ENCODE peak calls at places on chromosome 6, in six cellular contexts. N is tibial nerve, I is A549, H is right lobe of liver, B is endothelial cell of umbilical vein, F is breast epithelium. L is an unnamed sample.

GRCh38 chr6:56764081-56764566 is 121.4 kb upstream of the DST start:
- DNase-seq in N (no peak), I (peak), H (no peak), B (peak), F (no peak), L (no peak)

GRCh38 chr6:83517500-83517899 is 5.2 kb downstream of the PRSS35 start:
- DNase-seq in N (no peak), I (no peak), H (no peak), B (no peak), F (no peak), L (no peak)

GRCh38 chr6:20203561-20204528 is 8.4 kb downstream of the MBOAT1 start:
- DNase-seq in N (no peak), I (no peak), H (no peak), B (no peak), F (no peak), L (no peak)

GRCh38 chr6:73511796-73512195 is 9.0 kb downstream of the EEF1A1 start:
- DNase-seq in N (no peak), I (no peak), H (no peak), B (peak), F (no peak), L (no peak)

GRCh38 chr6:68333444-68333843 is 301.6 kb upstream of the ADGRB3 start:
- DNase-seq in N (no peak), I (no peak), H (no peak), B (no peak), F (no peak), L (no peak)

GRCh38 chr6:75308250-75308988 is 23.8 kb upstream of the TMEM30A start:
- DNase-seq in N (no peak), I (no peak), H (no peak), B (no peak), F (no peak), L (no peak)

GRCh38 chr6:32047855-32048766 is 9.9 kb downstream of the CYP21A2 start:
- DNase-seq in N (peak), I (peak), H (peak), B (peak), F (peak), L (peak)

GRCh38 chr6:132763269-132763668 is 5.6 kb upstream of the VNN2 start:
- DNase-seq in N (no peak), I (no peak), H (no peak), B (no peak), F (no peak), L (no peak)

GRCh38 chr6:132749111-132749510 is 8.6 kb downstream of the VNN2 start:
- DNase-seq in N (peak), I (no peak), H (no peak), B (no peak), F (no peak), L (no peak)

GRCh38 chr6:14731638-14732037 is 514.2 kb upstream of the JARID2 start:
- DNase-seq in N (no peak), I (no peak), H (no peak), B (no peak), F (no peak), L (no peak)

GRCh38 chr6:149045404-149045803 is 272.1 kb upstream of the TAB2 start:
- DNase-seq in N (no peak), I (no peak), H (no peak), B (no peak), F (no peak), L (no peak)

GRCh38 chr6:116349216-116349615 is 21.5 kb upstream of the DSE start:
- DNase-seq in N (no peak), I (no peak), H (no peak), B (no peak), F (no peak), L (no peak)

GRCh38 chr6:111521497-111522275 is 38.7 kb upstream of the REV3L start:
- DNase-seq in N (no peak), I (no peak), H (no peak), B (no peak), F (no peak), L (no peak)

GRCh38 chr6:149443411-149444181 is 41.2 kb downstream of the ZC3H12D start:
- DNase-seq in N (no peak), I (no peak), H (no peak), B (no peak), F (no peak), L (no peak)

GRCh38 chr6:18080544-18080943 is 41.9 kb downstream of the NHLRC1 start:
- DNase-seq in N (no peak), I (no peak), H (no peak), B (no peak), F (no peak), L (no peak)

GRCh38 chr6:32436995-32437836 is 2.5 kb upstream of the HLA-DRA start:
- DNase-seq in N (no peak), I (no peak), H (no peak), B (peak), F (no peak), L (no peak)

GRCh38 chr6:14448246-14448645 is 330.7 kb downstream of the CD83 start:
- DNase-seq in N (no peak), I (no peak), H (no peak), B (no peak), F (no peak), L (no peak)

GRCh38 chr6:106143582-106144139 is 57.5 kb downstream of the PRDM1 start:
- DNase-seq in N (no peak), I (no peak), H (no peak), B (no peak), F (no peak), L (no peak)

GRCh38 chr6:18632670-18633410 is 245.7 kb downstream of the RNF144B start:
- DNase-seq in N (no peak), I (no peak), H (no peak), B (peak), F (no peak), L (no peak)

GRCh38 chr6:33827546-33828451 is 24.0 kb upstream of the MLN start:
- DNase-seq in N (no peak), I (no peak), H (no peak), B (no peak), F (no peak), L (no peak)

GRCh38 chr6:113980937-113981554 is 10.1 kb upstream of the HDAC2 start:
- DNase-seq in N (no peak), I (peak), H (no peak), B (peak), F (no peak), L (no peak)

GRCh38 chr6:5337573-5337972 is 76.3 kb downstream of the FARS2 start:
- DNase-seq in N (no peak), I (no peak), H (no peak), B (peak), F (no peak), L (no peak)

GRCh38 chr6:83824831-83825230 is 28.3 kb upstream of the RIPPLY2 start:
- DNase-seq in N (no peak), I (no peak), H (no peak), B (peak), F (no peak), L (no peak)

GRCh38 chr6:91669154-91669903 is 1082.5 kb upstream of the MAP3K7 start:
- DNase-seq in N (no peak), I (no peak), H (no peak), B (no peak), F (no peak), L (no peak)

GRCh38 chr6:53544050-53544499 is 826 bp downstream of the GCLC start:
- DNase-seq in N (no peak), I (no peak), H (no peak), B (no peak), F (no peak), L (no peak)

GRCh38 chr6:166166314-166167257 is 1.1 kb downstream of the TBXT start:
- DNase-seq in N (no peak), I (no peak), H (no peak), B (no peak), F (no peak), L (no peak)

GRCh38 chr6:166167801-166168615 is at the start of gene TBXT:
- DNase-seq in N (no peak), I (no peak), H (no peak), B (no peak), F (no peak), L (no peak)

GRCh38 chr6:166169549-166170421 is 2.1 kb upstream of the TBXT start:
- DNase-seq in N (no peak), I (no peak), H (no peak), B (no peak), F (no peak), L (no peak)

GRCh38 chr6:166167258-166167731 is 356 bp downstream of the TBXT start:
- DNase-seq in N (no peak), I (no peak), H (no peak), B (no peak), F (no peak), L (no peak)

GRCh38 chr6:166168616-166169548 is 1.2 kb upstream of the TBXT start:
- DNase-seq in N (no peak), I (no peak), H (no peak), B (no peak), F (no peak), L (no peak)
- H3K4me3 ChIP-seq in N (peak), I (peak), H (no peak), B (no peak), F (peak), L (no peak)

GRCh38 chr6:41367700-41368099 is 32.3 kb downstream of the NCR2 start:
- DNase-seq in N (peak), I (peak), H (no peak), B (peak), F (no peak), L (peak)
- TF ChIP-seq CTCF in N (peak), I (peak), H (peak), B (peak), F (peak), L (no peak)

GRCh38 chr6:153002613-153003293 is at the start of gene MTRF1L:
- DNase-seq in N (peak), I (peak), H (peak), B (peak), F (peak), L (peak)

GRCh38 chr6:153003294-153003645 is 761 bp upstream of the MTRF1L start:
- DNase-seq in N (no peak), I (no peak), H (no peak), B (no peak), F (no peak), L (no peak)

GRCh38 chr6:153000243-153000642 is 2.3 kb downstream of the MTRF1L start:
- DNase-seq in N (no peak), I (no peak), H (no peak), B (no peak), F (no peak), L (no peak)

DNA sequence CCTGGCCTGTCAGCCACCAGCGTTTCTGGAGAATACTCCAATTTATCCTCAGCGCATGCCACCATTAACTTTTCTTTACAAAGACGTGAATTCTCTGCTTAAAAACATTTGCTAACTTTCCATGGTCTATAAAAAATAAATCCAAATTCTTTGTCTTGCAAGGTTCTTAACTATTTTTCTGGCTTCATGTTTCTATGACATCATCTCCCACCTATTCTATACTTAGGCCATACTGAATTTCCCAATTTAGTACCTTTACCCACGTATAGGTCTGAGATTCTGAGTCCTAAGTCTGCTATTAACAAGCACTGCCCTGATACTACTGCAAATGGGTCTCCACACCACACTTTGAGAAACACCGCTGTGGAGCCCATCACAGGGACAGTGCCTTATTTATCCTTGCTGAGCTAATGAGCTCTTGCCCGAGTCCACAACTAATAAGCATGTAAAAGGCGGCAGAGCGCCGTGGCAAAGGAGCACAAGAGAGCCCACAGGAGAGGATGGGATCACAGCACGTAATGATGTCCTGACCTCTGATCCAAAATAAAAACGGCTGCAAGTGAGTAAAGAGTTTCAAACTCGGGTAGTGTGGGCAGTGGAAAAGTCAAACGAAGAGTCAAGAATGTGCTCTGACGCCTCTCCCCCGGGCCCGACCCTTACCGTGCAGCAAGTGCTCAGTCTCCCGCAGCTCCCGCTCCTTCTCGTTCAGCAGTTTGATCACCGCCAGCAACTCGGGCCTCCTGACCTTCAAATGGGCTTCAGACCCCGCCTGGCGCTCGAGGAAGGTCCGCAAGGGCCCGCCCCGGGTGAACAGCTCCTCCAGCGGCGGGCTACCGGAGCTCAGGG is 519 bp downstream of the MTRF1L start:
- DNase-seq in N (no peak), I (no peak), H (no peak), B (peak), F (no peak), L (no peak)
- TF ChIP-seq POLR2A in N (no peak), I (no peak), H (no peak), B (no peak), F (no peak), L (no peak)

GRCh38 chr6:168574699-168575195 is 133.8 kb downstream of the SMOC2 start:
- DNase-seq in N (peak), I (no peak), H (no peak), B (no peak), F (peak), L (no peak)
- H3K4me3 ChIP-seq in N (no peak), I (no peak), H (no peak), B (no peak), F (no peak), L (no peak)